ENCODE peak calls at places on chromosomes 12 and 14, in eight cellular contexts. O is astrocyte; U is activated naive CD4-positive, alpha-beta T cell treated with anti-CD3 and anti-CD28 coated beads for 36 hours; D is T-helper 1 cell; H is NCI-H1092; P is uterus; J is stimulated activated CD4-positive, alpha-beta T cell treated with anti-CD3 and anti-CD28 coated beads, Interleukin-4, amount 100 ng/mL, for 48 hours; Y is GM23338. S is an unnamed sample.

GRCh38 chr12:90086281-90086680 is 377.6 kb upstream of the ATP2B1 start:
- DNase-seq in U (no peak), H (no peak), D (no peak), Y (no peak), J (no peak), P (no peak), O (no peak), S (no peak)

GRCh38 chr12:111529424-111530368 is 69.4 kb downstream of the ATXN2 start:
- DNase-seq in U (peak), P (peak), H (no peak), Y (peak), D (peak), O (peak), J (peak), S (peak)

GRCh38 chr14:77612011-77612620 is 4.3 kb downstream of the SPTLC2 start:
- DNase-seq in D (no peak), J (no peak), H (no peak), P (no peak), U (no peak), O (peak), Y (peak), S (no peak)

GRCh38 chr14:33465952-33466700 is 484.7 kb downstream of the EGLN3 start:
- DNase-seq in U (no peak), Y (no peak), O (peak), J (no peak), D (no peak), H (no peak), P (no peak), S (no peak)

GRCh38 chr14:51335521-51335920 is 95.5 kb downstream of the TMX1 start:
- DNase-seq in Y (no peak), D (no peak), J (no peak), H (no peak), P (peak), O (peak), U (no peak), S (no peak)

GRCh38 chr14:50785506-50786063 is 45.4 kb downstream of the NIN start:
- DNase-seq in O (no peak), D (no peak), U (no peak), H (no peak), Y (peak), J (no peak), P (no peak), S (no peak)

GRCh38 chr12:55995366-55995765 is 1.7 kb upstream of the SUOX start:
- DNase-seq in O (no peak), U (no peak), Y (no peak), D (no peak), P (no peak), J (no peak), H (no peak), S (no peak)

GRCh38 chr12:24539646-24540045 is 409.3 kb downstream of the BCAT1 start:
- DNase-seq in O (no peak), P (no peak), U (no peak), J (no peak), Y (no peak), H (no peak), D (no peak), S (no peak)

GRCh38 chr14:73802431-73803188 is 49.0 kb upstream of the PTGR2 start:
- DNase-seq in J (no peak), H (no peak), Y (peak), D (no peak), O (no peak), P (no peak), U (no peak), S (no peak)

GRCh38 chr12:10189653-10190052 is 10.8 kb downstream of the TMEM52B start:
- DNase-seq in Y (no peak), J (no peak), U (no peak), D (no peak), P (no peak), H (no peak), O (peak), S (no peak)

GRCh38 chr14:23559010-23559920 is 3.2 kb downstream of the THTPA start:
- DNase-seq in H (peak), U (peak), D (peak), J (peak), Y (peak), O (no peak), P (no peak), S (peak)

GRCh38 chr12:111453071-111453989 is 47.6 kb downstream of the SH2B3 start:
- DNase-seq in Y (peak), D (no peak), H (no peak), P (peak), J (no peak), U (no peak), O (no peak), S (no peak)

GRCh38 chr14:77580964-77581505 is 35.4 kb downstream of the SPTLC2 start:
- DNase-seq in U (peak), O (peak), P (no peak), Y (no peak), J (no peak), H (no peak), D (no peak), S (no peak)

GRCh38 chr12:64752833-64753238 is 6.4 kb downstream of the GNS start:
- DNase-seq in O (no peak), J (no peak), U (no peak), P (no peak), D (no peak), H (no peak), Y (no peak), S (no peak)

GRCh38 chr14:94394594-94395305 is 6.3 kb upstream of the SERPINA1 start:
- DNase-seq in J (no peak), O (peak), U (peak), P (no peak), H (no peak), Y (no peak), D (no peak), S (no peak)

GRCh38 chr14:100440758-100441203 is 117.6 kb downstream of the SLC25A47 start:
- DNase-seq in U (no peak), D (no peak), H (no peak), P (no peak), Y (no peak), J (no peak), O (peak), S (no peak)

GRCh38 chr14:93956514-93957332 is 19.6 kb downstream of the ASB2 start:
- DNase-seq in D (no peak), O (no peak), H (no peak), J (no peak), P (no peak), U (no peak), Y (no peak), S (no peak)

GRCh38 chr12:63045020-63045860 is 105.8 kb downstream of the AVPR1A start:
- DNase-seq in O (peak), D (no peak), P (no peak), U (no peak), J (no peak), Y (no peak), H (no peak), S (no peak)

GRCh38 chr12:41213107-41213506 is 25.0 kb downstream of the PDZRN4 start:
- DNase-seq in H (no peak), U (no peak), D (no peak), Y (no peak), P (no peak), J (no peak), O (no peak), S (no peak)

GRCh38 chr12:67034110-67034879 is 234.9 kb upstream of the CAND1 start:
- DNase-seq in P (no peak), O (peak), H (no peak), U (peak), D (no peak), Y (no peak), J (no peak), S (no peak)

GRCh38 chr14:52079239-52079956 is 10.5 kb upstream of the NID2 start:
- DNase-seq in J (no peak), U (no peak), H (no peak), D (no peak), Y (no peak), P (no peak), O (peak), S (no peak)

GRCh38 chr14:54213531-54213930 is 183.3 kb upstream of the CDKN3 start:
- DNase-seq in H (no peak), J (no peak), Y (no peak), U (no peak), O (peak), P (no peak), D (no peak), S (no peak)

GRCh38 chr12:27427824-27428223 is 18.7 kb upstream of the SMCO2 start:
- DNase-seq in J (no peak), D (no peak), H (no peak), O (no peak), P (no peak), U (no peak), Y (no peak), S (no peak)

GRCh38 chr12:93679308-93679933 is 2.2 kb downstream of the CRADD start:
- DNase-seq in D (no peak), Y (no peak), P (no peak), O (no peak), J (no peak), H (no peak), U (no peak), S (no peak)

GRCh38 chr14:73136387-73137221 is at the start of gene PSEN1:
- DNase-seq in J (peak), D (peak), Y (peak), H (peak), O (peak), U (peak), P (peak), S (peak)

GRCh38 chr12:105922670-105923102 is 216.1 kb downstream of the NUAK1 start:
- DNase-seq in D (no peak), H (no peak), Y (no peak), J (no peak), O (peak), U (no peak), P (no peak), S (no peak)

GRCh38 chr12:83823386-83824045 is 1089.1 kb downstream of the SLC6A15 start:
- DNase-seq in D (no peak), P (no peak), J (peak), O (no peak), Y (peak), U (peak), H (peak), S (peak)

GRCh38 chr12:8771072-8771471 is 51.3 kb upstream of the A2ML1 start:
- DNase-seq in P (no peak), J (no peak), H (no peak), Y (no peak), U (no peak), D (no peak), O (no peak), S (no peak)

GRCh38 chr12:9951026-9951652 is 19.0 kb upstream of the CLEC2A start:
- DNase-seq in P (no peak), J (no peak), O (no peak), D (no peak), Y (no peak), H (no peak), U (peak), S (no peak)

GRCh38 chr14:44778562-44778961 is 183.2 kb downstream of the KLHL28 start:
- DNase-seq in D (no peak), H (no peak), Y (peak), J (no peak), U (no peak), P (no peak), O (peak), S (no peak)

GRCh38 chr12:113061061-113061694 is 4.6 kb downstream of the DTX1 start:
- DNase-seq in U (no peak), O (no peak), J (no peak), H (peak), P (no peak), D (no peak), Y (no peak), S (no peak)

GRCh38 chr12:122917508-122918227 is 21.7 kb upstream of the VPS37B start:
- DNase-seq in U (no peak), Y (no peak), J (no peak), O (peak), P (no peak), D (no peak), H (no peak), S (no peak)

GRCh38 chr12:90695415-90695814 is 259.6 kb downstream of the CCER1 start:
- DNase-seq in J (no peak), Y (no peak), U (no peak), P (no peak), D (no peak), H (no peak), O (no peak), S (no peak)

S was measured in activated CD4-positive, alpha-beta T cell treated with anti-CD3 and anti-CD28 coated beads for 24 hours.